ENCODE peak calls at places on chromosomes 5 and 9, in ten cellular contexts. One of them, this sample, is unnamed.

GRCh38 chr9:99249619-99250018 is 27.5 kb downstream of the SEC61B start:
- DNase-seq in OCI-LY7: no peak
- DNase-seq in NCI-H1105 treated with DMSO at 0.1 percent for 48 hours: no peak
- DNase-seq in nephron progenitor cell: no peak
- DNase-seq in naive thymus-derived CD8-positive, alpha-beta T cell: no peak
- DNase-seq in sigmoid colon: no peak
- DNase-seq in astrocyte of the spinal cord: no peak
- DNase-seq in NCI-H2029 treated with DMSO at 0.1 percent for 48 hours: no peak
- DNase-seq in IMR-90: no peak
- DNase-seq in T1000: no peak
- DNase-seq in this sample: no peak

GRCh38 chr5:53089481-53089976 is 20.0 kb downstream of the MOCS2 start:
- DNase-seq in OCI-LY7: no peak
- DNase-seq in NCI-H1105 treated with DMSO at 0.1 percent for 48 hours: no peak
- DNase-seq in nephron progenitor cell: no peak
- DNase-seq in naive thymus-derived CD8-positive, alpha-beta T cell: peak; percentile 28
- DNase-seq in sigmoid colon: no peak
- DNase-seq in astrocyte of the spinal cord: no peak
- DNase-seq in NCI-H2029 treated with DMSO at 0.1 percent for 48 hours: no peak
- DNase-seq in IMR-90: peak; percentile 34
- DNase-seq in T1000: no peak
- DNase-seq in this sample: no peak

GRCh38 chr5:173581408-173582197 is 34.8 kb downstream of the BOD1 start:
- DNase-seq in OCI-LY7: peak; percentile 55
- DNase-seq in NCI-H1105 treated with DMSO at 0.1 percent for 48 hours: no peak
- DNase-seq in nephron progenitor cell: peak; percentile 85
- DNase-seq in naive thymus-derived CD8-positive, alpha-beta T cell: no peak
- DNase-seq in sigmoid colon: no peak
- DNase-seq in astrocyte of the spinal cord: peak; percentile 37
- DNase-seq in NCI-H2029 treated with DMSO at 0.1 percent for 48 hours: no peak
- DNase-seq in IMR-90: peak; percentile 27
- DNase-seq in T1000: no peak
- DNase-seq in this sample: no peak

GRCh38 chr9:121741198-121741918 is 89.9 kb downstream of the DAB2IP start:
- DNase-seq in OCI-LY7: no peak
- DNase-seq in NCI-H1105 treated with DMSO at 0.1 percent for 48 hours: no peak
- DNase-seq in nephron progenitor cell: no peak
- DNase-seq in naive thymus-derived CD8-positive, alpha-beta T cell: no peak
- DNase-seq in sigmoid colon: no peak
- DNase-seq in astrocyte of the spinal cord: no peak
- DNase-seq in NCI-H2029 treated with DMSO at 0.1 percent for 48 hours: no peak
- DNase-seq in IMR-90: no peak
- DNase-seq in T1000: no peak
- DNase-seq in this sample: no peak

GRCh38 chr5:164289526-164289925 is 784.1 kb downstream of the MAT2B start:
- DNase-seq in OCI-LY7: no peak
- DNase-seq in NCI-H1105 treated with DMSO at 0.1 percent for 48 hours: no peak
- DNase-seq in nephron progenitor cell: no peak
- DNase-seq in naive thymus-derived CD8-positive, alpha-beta T cell: no peak
- DNase-seq in sigmoid colon: no peak
- DNase-seq in astrocyte of the spinal cord: peak; percentile 20
- DNase-seq in NCI-H2029 treated with DMSO at 0.1 percent for 48 hours: no peak
- DNase-seq in IMR-90: peak; percentile 21
- DNase-seq in T1000: no peak
- DNase-seq in this sample: no peak

GRCh38 chr5:1374680-1375055 is 29.8 kb upstream of the CLPTM1L start:
- DNase-seq in OCI-LY7: no peak
- DNase-seq in NCI-H1105 treated with DMSO at 0.1 percent for 48 hours: no peak
- DNase-seq in nephron progenitor cell: no peak
- DNase-seq in naive thymus-derived CD8-positive, alpha-beta T cell: no peak
- DNase-seq in sigmoid colon: no peak
- DNase-seq in astrocyte of the spinal cord: peak; percentile 2
- DNase-seq in NCI-H2029 treated with DMSO at 0.1 percent for 48 hours: no peak
- DNase-seq in IMR-90: no peak
- DNase-seq in T1000: no peak
- DNase-seq in this sample: no peak

GRCh38 chr9:96420468-96421219 is 2.5 kb upstream of the ZNF367 start:
- DNase-seq in OCI-LY7: peak; percentile 71
- DNase-seq in NCI-H1105 treated with DMSO at 0.1 percent for 48 hours: peak; percentile 11
- DNase-seq in nephron progenitor cell: no peak
- DNase-seq in naive thymus-derived CD8-positive, alpha-beta T cell: no peak
- DNase-seq in sigmoid colon: no peak
- DNase-seq in astrocyte of the spinal cord: peak; percentile 90
- DNase-seq in NCI-H2029 treated with DMSO at 0.1 percent for 48 hours: no peak
- DNase-seq in IMR-90: peak; percentile 89
- DNase-seq in T1000: peak; percentile 80
- DNase-seq in this sample: no peak

GRCh38 chr9:10268500-10269485 is 344.0 kb downstream of the PTPRD start:
- DNase-seq in OCI-LY7: peak; percentile 50
- DNase-seq in NCI-H1105 treated with DMSO at 0.1 percent for 48 hours: peak; percentile 52
- DNase-seq in nephron progenitor cell: peak; percentile 62
- DNase-seq in naive thymus-derived CD8-positive, alpha-beta T cell: no peak
- DNase-seq in sigmoid colon: no peak
- DNase-seq in astrocyte of the spinal cord: peak; percentile 52
- DNase-seq in NCI-H2029 treated with DMSO at 0.1 percent for 48 hours: no peak
- DNase-seq in IMR-90: peak; percentile 12
- DNase-seq in T1000: no peak
- DNase-seq in this sample: no peak

GRCh38 chr5:5637163-5637562 is 214.7 kb downstream of the ICE1 start:
- DNase-seq in OCI-LY7: no peak
- DNase-seq in NCI-H1105 treated with DMSO at 0.1 percent for 48 hours: no peak
- DNase-seq in nephron progenitor cell: no peak
- DNase-seq in naive thymus-derived CD8-positive, alpha-beta T cell: no peak
- DNase-seq in sigmoid colon: no peak
- DNase-seq in astrocyte of the spinal cord: no peak
- DNase-seq in NCI-H2029 treated with DMSO at 0.1 percent for 48 hours: no peak
- DNase-seq in IMR-90: no peak
- DNase-seq in T1000: no peak
- DNase-seq in this sample: no peak

GRCh38 chr9:133759146-133759900 is 21.2 kb upstream of the SARDH start:
- DNase-seq in OCI-LY7: no peak
- DNase-seq in NCI-H1105 treated with DMSO at 0.1 percent for 48 hours: no peak
- DNase-seq in nephron progenitor cell: no peak
- DNase-seq in naive thymus-derived CD8-positive, alpha-beta T cell: no peak
- DNase-seq in sigmoid colon: peak; percentile 68
- DNase-seq in astrocyte of the spinal cord: no peak
- DNase-seq in NCI-H2029 treated with DMSO at 0.1 percent for 48 hours: no peak
- DNase-seq in IMR-90: no peak
- DNase-seq in T1000: no peak
- DNase-seq in this sample: peak; percentile 54

GRCh38 chr5:138986186-138986775 is 111.1 kb upstream of the LRRTM2 start:
- DNase-seq in OCI-LY7: no peak
- DNase-seq in NCI-H1105 treated with DMSO at 0.1 percent for 48 hours: no peak
- DNase-seq in nephron progenitor cell: no peak
- DNase-seq in naive thymus-derived CD8-positive, alpha-beta T cell: no peak
- DNase-seq in sigmoid colon: no peak
- DNase-seq in astrocyte of the spinal cord: no peak
- DNase-seq in NCI-H2029 treated with DMSO at 0.1 percent for 48 hours: no peak
- DNase-seq in IMR-90: no peak
- DNase-seq in T1000: no peak
- DNase-seq in this sample: no peak

GRCh38 chr5:134451618-134452505 is 40.2 kb upstream of the CDKN2AIPNL start:
- DNase-seq in OCI-LY7: no peak
- DNase-seq in NCI-H1105 treated with DMSO at 0.1 percent for 48 hours: no peak
- DNase-seq in nephron progenitor cell: no peak
- DNase-seq in naive thymus-derived CD8-positive, alpha-beta T cell: no peak
- DNase-seq in sigmoid colon: peak; percentile 78
- DNase-seq in astrocyte of the spinal cord: peak; percentile 83
- DNase-seq in NCI-H2029 treated with DMSO at 0.1 percent for 48 hours: no peak
- DNase-seq in IMR-90: peak; percentile 86
- DNase-seq in T1000: peak; percentile 45
- DNase-seq in this sample: peak; percentile 75

GRCh38 chr9:131289301-131290038 is at the start of gene PLPP7:
- DNase-seq in OCI-LY7: no peak
- DNase-seq in NCI-H1105 treated with DMSO at 0.1 percent for 48 hours: no peak
- DNase-seq in nephron progenitor cell: peak; percentile 57
- DNase-seq in naive thymus-derived CD8-positive, alpha-beta T cell: no peak
- DNase-seq in sigmoid colon: peak; percentile 89
- DNase-seq in astrocyte of the spinal cord: peak; percentile 65
- DNase-seq in NCI-H2029 treated with DMSO at 0.1 percent for 48 hours: no peak
- DNase-seq in IMR-90: peak; percentile 48
- DNase-seq in T1000: peak; percentile 33
- DNase-seq in this sample: peak; percentile 88

GRCh38 chr5:178870411-178870810 is 10.7 kb downstream of the ZNF354B start:
- DNase-seq in OCI-LY7: no peak
- DNase-seq in NCI-H1105 treated with DMSO at 0.1 percent for 48 hours: no peak
- DNase-seq in nephron progenitor cell: no peak
- DNase-seq in naive thymus-derived CD8-positive, alpha-beta T cell: no peak
- DNase-seq in sigmoid colon: no peak
- DNase-seq in astrocyte of the spinal cord: no peak
- DNase-seq in NCI-H2029 treated with DMSO at 0.1 percent for 48 hours: no peak
- DNase-seq in IMR-90: no peak
- DNase-seq in T1000: no peak
- DNase-seq in this sample: no peak

GRCh38 chr9:89734561-89734960 is 129.7 kb downstream of the GADD45G start:
- DNase-seq in OCI-LY7: no peak
- DNase-seq in NCI-H1105 treated with DMSO at 0.1 percent for 48 hours: no peak
- DNase-seq in nephron progenitor cell: no peak
- DNase-seq in naive thymus-derived CD8-positive, alpha-beta T cell: no peak
- DNase-seq in sigmoid colon: no peak
- DNase-seq in astrocyte of the spinal cord: no peak
- DNase-seq in NCI-H2029 treated with DMSO at 0.1 percent for 48 hours: no peak
- DNase-seq in IMR-90: no peak
- DNase-seq in T1000: no peak
- DNase-seq in this sample: no peak

GRCh38 chr9:78261403-78262001 is 25.6 kb downstream of the CEP78 start:
- DNase-seq in OCI-LY7: peak; percentile 54
- DNase-seq in NCI-H1105 treated with DMSO at 0.1 percent for 48 hours: peak; percentile 13
- DNase-seq in nephron progenitor cell: no peak
- DNase-seq in naive thymus-derived CD8-positive, alpha-beta T cell: peak; percentile 34
- DNase-seq in sigmoid colon: no peak
- DNase-seq in astrocyte of the spinal cord: peak; percentile 46
- DNase-seq in NCI-H2029 treated with DMSO at 0.1 percent for 48 hours: peak; percentile 4
- DNase-seq in IMR-90: peak; percentile 55
- DNase-seq in T1000: no peak
- DNase-seq in this sample: no peak

GRCh38 chr9:130535818-130536521 is 43.4 kb upstream of the FUBP3 start:
- DNase-seq in OCI-LY7: no peak
- DNase-seq in NCI-H1105 treated with DMSO at 0.1 percent for 48 hours: peak; percentile 98
- DNase-seq in nephron progenitor cell: peak; percentile 41
- DNase-seq in naive thymus-derived CD8-positive, alpha-beta T cell: no peak
- DNase-seq in sigmoid colon: no peak
- DNase-seq in astrocyte of the spinal cord: peak; percentile 8
- DNase-seq in NCI-H2029 treated with DMSO at 0.1 percent for 48 hours: peak; percentile 73
- DNase-seq in IMR-90: peak; percentile 60
- DNase-seq in T1000: no peak
- DNase-seq in this sample: no peak

GRCh38 chr9:120820095-120820494 is 22.6 kb downstream of the PSMD5 start:
- DNase-seq in OCI-LY7: no peak
- DNase-seq in NCI-H1105 treated with DMSO at 0.1 percent for 48 hours: no peak
- DNase-seq in nephron progenitor cell: no peak
- DNase-seq in naive thymus-derived CD8-positive, alpha-beta T cell: no peak
- DNase-seq in sigmoid colon: no peak
- DNase-seq in astrocyte of the spinal cord: no peak
- DNase-seq in NCI-H2029 treated with DMSO at 0.1 percent for 48 hours: no peak
- DNase-seq in IMR-90: no peak
- DNase-seq in T1000: no peak
- DNase-seq in this sample: no peak

GRCh38 chr9:77457916-77458592 is 190.1 kb downstream of the GNA14 start:
- DNase-seq in OCI-LY7: peak; percentile 76
- DNase-seq in NCI-H1105 treated with DMSO at 0.1 percent for 48 hours: peak; percentile 68
- DNase-seq in nephron progenitor cell: peak; percentile 69
- DNase-seq in naive thymus-derived CD8-positive, alpha-beta T cell: peak; percentile 72
- DNase-seq in sigmoid colon: peak; percentile 82
- DNase-seq in astrocyte of the spinal cord: peak; percentile 72
- DNase-seq in NCI-H2029 treated with DMSO at 0.1 percent for 48 hours: peak; percentile 70
- DNase-seq in IMR-90: peak; percentile 60
- DNase-seq in T1000: peak; percentile 23
- DNase-seq in this sample: peak; percentile 34

GRCh38 chr5:160260881-160261815 is 31.8 kb downstream of the FABP6 start:
- DNase-seq in OCI-LY7: peak; percentile 43
- DNase-seq in NCI-H1105 treated with DMSO at 0.1 percent for 48 hours: no peak
- DNase-seq in nephron progenitor cell: no peak
- DNase-seq in naive thymus-derived CD8-positive, alpha-beta T cell: no peak
- DNase-seq in sigmoid colon: no peak
- DNase-seq in astrocyte of the spinal cord: peak; percentile 93
- DNase-seq in NCI-H2029 treated with DMSO at 0.1 percent for 48 hours: peak; percentile 9
- DNase-seq in IMR-90: peak; percentile 99
- DNase-seq in T1000: no peak
- DNase-seq in this sample: no peak

GRCh38 chr9:106677374-106677773 is 185.6 kb upstream of the ZNF462 start:
- DNase-seq in OCI-LY7: no peak
- DNase-seq in NCI-H1105 treated with DMSO at 0.1 percent for 48 hours: no peak
- DNase-seq in nephron progenitor cell: no peak
- DNase-seq in naive thymus-derived CD8-positive, alpha-beta T cell: no peak
- DNase-seq in sigmoid colon: no peak
- DNase-seq in astrocyte of the spinal cord: no peak
- DNase-seq in NCI-H2029 treated with DMSO at 0.1 percent for 48 hours: no peak
- DNase-seq in IMR-90: no peak
- DNase-seq in T1000: no peak
- DNase-seq in this sample: no peak

GRCh38 chr9:122348288-122348777 is 22.5 kb upstream of the PTGS1 start:
- DNase-seq in OCI-LY7: no peak
- DNase-seq in NCI-H1105 treated with DMSO at 0.1 percent for 48 hours: no peak
- DNase-seq in nephron progenitor cell: no peak
- DNase-seq in naive thymus-derived CD8-positive, alpha-beta T cell: peak; percentile 14
- DNase-seq in sigmoid colon: peak; percentile 25
- DNase-seq in astrocyte of the spinal cord: no peak
- DNase-seq in NCI-H2029 treated with DMSO at 0.1 percent for 48 hours: no peak
- DNase-seq in IMR-90: no peak
- DNase-seq in T1000: no peak
- DNase-seq in this sample: no peak

GRCh38 chr5:66307647-66308257 is 163.7 kb downstream of the SREK1 start:
- DNase-seq in OCI-LY7: peak; percentile 79
- DNase-seq in NCI-H1105 treated with DMSO at 0.1 percent for 48 hours: peak; percentile 63
- DNase-seq in nephron progenitor cell: peak; percentile 28
- DNase-seq in naive thymus-derived CD8-positive, alpha-beta T cell: peak; percentile 54
- DNase-seq in sigmoid colon: no peak
- DNase-seq in astrocyte of the spinal cord: peak; percentile 70
- DNase-seq in NCI-H2029 treated with DMSO at 0.1 percent for 48 hours: peak; percentile 85
- DNase-seq in IMR-90: peak; percentile 69
- DNase-seq in T1000: no peak
- DNase-seq in this sample: no peak

GRCh38 chr5:180328296-180329137 is 24.6 kb downstream of the GFPT2 start:
- DNase-seq in OCI-LY7: peak; percentile 83
- DNase-seq in NCI-H1105 treated with DMSO at 0.1 percent for 48 hours: peak; percentile 7
- DNase-seq in nephron progenitor cell: peak; percentile 82
- DNase-seq in naive thymus-derived CD8-positive, alpha-beta T cell: peak; percentile 79
- DNase-seq in sigmoid colon: peak; percentile 91
- DNase-seq in astrocyte of the spinal cord: peak; percentile 63
- DNase-seq in NCI-H2029 treated with DMSO at 0.1 percent for 48 hours: peak; percentile 76
- DNase-seq in IMR-90: peak; percentile 60
- DNase-seq in T1000: no peak
- DNase-seq in this sample: peak; percentile 82

GRCh38 chr9:112833081-112833480 is 57.6 kb downstream of the SLC46A2 start:
- DNase-seq in OCI-LY7: no peak
- DNase-seq in NCI-H1105 treated with DMSO at 0.1 percent for 48 hours: no peak
- DNase-seq in nephron progenitor cell: no peak
- DNase-seq in naive thymus-derived CD8-positive, alpha-beta T cell: no peak
- DNase-seq in sigmoid colon: no peak
- DNase-seq in astrocyte of the spinal cord: no peak
- DNase-seq in NCI-H2029 treated with DMSO at 0.1 percent for 48 hours: no peak
- DNase-seq in IMR-90: no peak
- DNase-seq in T1000: no peak
- DNase-seq in this sample: no peak

GRCh38 chr5:51573835-51574234 is 190.6 kb downstream of the ISL1 start:
- DNase-seq in OCI-LY7: no peak
- DNase-seq in NCI-H1105 treated with DMSO at 0.1 percent for 48 hours: no peak
- DNase-seq in nephron progenitor cell: no peak
- DNase-seq in naive thymus-derived CD8-positive, alpha-beta T cell: no peak
- DNase-seq in sigmoid colon: no peak
- DNase-seq in astrocyte of the spinal cord: no peak
- DNase-seq in NCI-H2029 treated with DMSO at 0.1 percent for 48 hours: no peak
- DNase-seq in IMR-90: no peak
- DNase-seq in T1000: no peak
- DNase-seq in this sample: no peak

GRCh38 chr5:171475551-171476035 is 56.1 kb downstream of the FGF18 start:
- DNase-seq in OCI-LY7: no peak
- DNase-seq in NCI-H1105 treated with DMSO at 0.1 percent for 48 hours: no peak
- DNase-seq in nephron progenitor cell: no peak
- DNase-seq in naive thymus-derived CD8-positive, alpha-beta T cell: no peak
- DNase-seq in sigmoid colon: no peak
- DNase-seq in astrocyte of the spinal cord: no peak
- DNase-seq in NCI-H2029 treated with DMSO at 0.1 percent for 48 hours: no peak
- DNase-seq in IMR-90: no peak
- DNase-seq in T1000: no peak
- DNase-seq in this sample: no peak

GRCh38 chr5:57405984-57406383 is 76.6 kb downstream of the ACTBL2 start:
- DNase-seq in OCI-LY7: no peak
- DNase-seq in NCI-H1105 treated with DMSO at 0.1 percent for 48 hours: no peak
- DNase-seq in nephron progenitor cell: no peak
- DNase-seq in naive thymus-derived CD8-positive, alpha-beta T cell: no peak
- DNase-seq in sigmoid colon: no peak
- DNase-seq in astrocyte of the spinal cord: no peak
- DNase-seq in NCI-H2029 treated with DMSO at 0.1 percent for 48 hours: no peak
- DNase-seq in IMR-90: peak; percentile 44
- DNase-seq in T1000: no peak
- DNase-seq in this sample: no peak